ENCODE peak calls at places on chromosomes 1 and 21, in five cellular contexts. One of them, this sample, is unnamed.

GRCh38 chr1:182784556-182785171 is 4.9 kb upstream of the NPL start:
- DNase-seq in GM12892: no peak
- DNase-seq in upper lobe of left lung: no peak
- DNase-seq in suprapubic skin: no peak
- DNase-seq in GM23338: peak
- DNase-seq in this sample: peak

GRCh38 chr1:59871746-59872145 is 54.8 kb downstream of the CYP2J2 start:
- DNase-seq in GM23338: no peak
- DNase-seq in suprapubic skin: no peak
- DNase-seq in upper lobe of left lung: no peak
- DNase-seq in GM12892: no peak
- DNase-seq in this sample: no peak

GRCh38 chr1:221637641-221638041 is 104.2 kb downstream of the DUSP10 start:
- DNase-seq in suprapubic skin: no peak
- DNase-seq in upper lobe of left lung: no peak
- DNase-seq in GM23338: no peak
- DNase-seq in GM12892: no peak
- DNase-seq in this sample: no peak

GRCh38 chr1:55155522-55155921 is 59.6 kb downstream of the USP24 start:
- DNase-seq in upper lobe of left lung: peak
- DNase-seq in suprapubic skin: no peak
- DNase-seq in GM23338: peak
- DNase-seq in GM12892: no peak
- DNase-seq in this sample: peak

GRCh38 chr1:10252508-10252907 is 42.1 kb downstream of the KIF1B start:
- DNase-seq in GM23338: no peak
- DNase-seq in suprapubic skin: no peak
- DNase-seq in upper lobe of left lung: no peak
- DNase-seq in GM12892: no peak
- DNase-seq in this sample: no peak

GRCh38 chr21:8991088-8991907 is 1530.1 kb upstream of the TPTE start:
- DNase-seq in upper lobe of left lung: no peak
- DNase-seq in suprapubic skin: no peak
- DNase-seq in GM23338: peak
- DNase-seq in GM12892: no peak
- DNase-seq in this sample: no peak

GRCh38 chr1:206472454-206472853 is 2.2 kb downstream of the IKBKE start:
- DNase-seq in GM23338: peak
- DNase-seq in GM12892: no peak
- DNase-seq in upper lobe of left lung: peak
- DNase-seq in suprapubic skin: no peak
- DNase-seq in this sample: peak

GRCh38 chr1:225812488-225813249 is 2.7 kb downstream of the EPHX1 start:
- DNase-seq in upper lobe of left lung: no peak
- DNase-seq in suprapubic skin: no peak
- DNase-seq in GM23338: no peak
- DNase-seq in GM12892: no peak
- DNase-seq in this sample: no peak

GRCh38 chr1:184075040-184076029 is 23.8 kb downstream of the TSEN15 start:
- DNase-seq in suprapubic skin: no peak
- DNase-seq in GM12892: no peak
- DNase-seq in GM23338: peak
- DNase-seq in upper lobe of left lung: no peak
- DNase-seq in this sample: no peak

GRCh38 chr1:232902766-232903357 is 47.5 kb upstream of the NTPCR start:
- DNase-seq in upper lobe of left lung: no peak
- DNase-seq in GM23338: no peak
- DNase-seq in GM12892: no peak
- DNase-seq in suprapubic skin: no peak
- DNase-seq in this sample: no peak

GRCh38 chr1:230832466-230832865 is 35.9 kb downstream of the C1orf198 start:
- DNase-seq in GM23338: no peak
- DNase-seq in GM12892: no peak
- DNase-seq in upper lobe of left lung: no peak
- DNase-seq in suprapubic skin: no peak
- DNase-seq in this sample: no peak

GRCh38 chr1:6937048-6937447 is 151.8 kb downstream of the CAMTA1 start:
- DNase-seq in GM23338: no peak
- DNase-seq in GM12892: no peak
- DNase-seq in suprapubic skin: no peak
- DNase-seq in upper lobe of left lung: no peak
- DNase-seq in this sample: no peak

GRCh38 chr1:2508180-2508579 is 18.2 kb downstream of the PANK4 start:
- DNase-seq in upper lobe of left lung: no peak
- DNase-seq in GM23338: no peak
- DNase-seq in GM12892: no peak
- DNase-seq in suprapubic skin: no peak
- DNase-seq in this sample: no peak

GRCh38 chr1:26145960-26146294 is 13.0 kb upstream of the FAM110D start:
- DNase-seq in GM23338: no peak
- DNase-seq in GM12892: no peak
- DNase-seq in upper lobe of left lung: no peak
- DNase-seq in suprapubic skin: no peak
- DNase-seq in this sample: no peak

GRCh38 chr1:41902669-41903068 is 16.1 kb downstream of the HIVEP3 start:
- DNase-seq in upper lobe of left lung: no peak
- DNase-seq in GM23338: no peak
- DNase-seq in GM12892: no peak
- DNase-seq in suprapubic skin: no peak
- DNase-seq in this sample: no peak

GRCh38 chr1:41905103-41905675 is 13.5 kb downstream of the HIVEP3 start:
- DNase-seq in GM23338: no peak
- DNase-seq in GM12892: no peak
- DNase-seq in upper lobe of left lung: no peak
- DNase-seq in suprapubic skin: no peak
- DNase-seq in this sample: no peak

GRCh38 chr1:41901551-41901950 is 17.2 kb downstream of the HIVEP3 start:
- DNase-seq in GM23338: no peak
- DNase-seq in suprapubic skin: no peak
- DNase-seq in upper lobe of left lung: no peak
- DNase-seq in GM12892: no peak
- DNase-seq in this sample: no peak

GRCh38 chr1:41900611-41901444 is 17.9 kb downstream of the HIVEP3 start:
- DNase-seq in suprapubic skin: no peak
- DNase-seq in GM12892: no peak
- DNase-seq in GM23338: no peak
- DNase-seq in upper lobe of left lung: no peak
- DNase-seq in this sample: no peak

DNA sequence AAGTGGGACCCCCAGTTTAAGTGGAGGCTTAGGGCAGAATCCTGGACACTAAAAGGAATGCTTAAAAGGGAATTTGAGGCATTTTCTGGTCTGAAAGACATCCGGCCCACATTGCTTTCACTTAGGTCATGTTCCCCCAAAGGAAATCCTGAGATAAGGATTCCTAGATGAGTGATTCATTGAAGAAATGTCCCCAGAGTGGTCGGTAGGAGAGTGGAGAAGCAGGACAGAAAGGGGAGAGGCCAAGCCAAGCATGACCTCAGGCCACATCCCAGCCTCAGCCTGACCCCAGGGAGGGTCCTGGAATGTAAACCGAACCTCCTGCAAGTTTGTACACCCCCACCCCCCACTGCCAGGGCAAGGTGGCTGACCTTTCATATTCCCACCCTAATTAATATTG is 16.6 kb downstream of the HIVEP3 start:
- DNase-seq in suprapubic skin: no peak
- DNase-seq in upper lobe of left lung: no peak
- DNase-seq in GM12892: no peak
- DNase-seq in GM23338: peak
- DNase-seq in this sample: no peak
- TF ChIP-seq POLR2AphosphoS5 in suprapubic skin: no peak
- TF ChIP-seq POLR2AphosphoS5 in upper lobe of left lung: no peak
- TF ChIP-seq POLR2AphosphoS5 in GM12892: no peak
- TF ChIP-seq POLR2AphosphoS5 in GM23338: no peak
- TF ChIP-seq POLR2AphosphoS5 in this sample: no peak

GRCh38 chr21:46254208-46254975 is 25.8 kb upstream of the LSS start:
- DNase-seq in GM23338: no peak
- DNase-seq in suprapubic skin: no peak
- DNase-seq in GM12892: no peak
- DNase-seq in upper lobe of left lung: no peak
- DNase-seq in this sample: no peak
- TF ChIP-seq POLR2AphosphoS5 in GM23338: peak
- TF ChIP-seq POLR2AphosphoS5 in suprapubic skin: no peak
- TF ChIP-seq POLR2AphosphoS5 in GM12892: no peak
- TF ChIP-seq POLR2AphosphoS5 in upper lobe of left lung: no peak
- TF ChIP-seq POLR2AphosphoS5 in this sample: no peak

DNA sequence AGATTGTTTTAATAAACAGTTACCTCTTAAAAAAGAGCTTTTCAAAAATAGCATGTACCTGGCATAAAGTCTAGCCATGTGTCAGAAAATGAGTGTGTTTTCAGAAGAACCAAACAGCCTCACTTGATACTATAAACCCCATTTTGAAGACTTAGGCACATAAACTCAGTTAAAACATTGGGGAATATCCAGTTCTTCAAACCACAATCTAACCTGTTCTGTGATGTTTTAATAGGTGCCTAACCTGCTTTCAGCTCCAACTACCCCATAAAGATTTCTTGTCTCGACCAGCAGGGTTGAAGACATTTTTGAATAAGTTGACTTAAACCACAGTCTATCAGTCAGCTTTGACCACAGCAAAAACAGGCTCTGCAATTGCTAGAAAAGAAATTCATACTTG is 41.3 kb downstream of the NRDC start:
- DNase-seq in upper lobe of left lung: no peak
- DNase-seq in GM12892: no peak
- DNase-seq in suprapubic skin: no peak
- DNase-seq in GM23338: no peak
- DNase-seq in this sample: no peak
- TF ChIP-seq POLR2AphosphoS5 in upper lobe of left lung: no peak
- TF ChIP-seq POLR2AphosphoS5 in GM12892: no peak
- TF ChIP-seq POLR2AphosphoS5 in suprapubic skin: no peak
- TF ChIP-seq POLR2AphosphoS5 in GM23338: no peak
- TF ChIP-seq POLR2AphosphoS5 in this sample: no peak

DNA sequence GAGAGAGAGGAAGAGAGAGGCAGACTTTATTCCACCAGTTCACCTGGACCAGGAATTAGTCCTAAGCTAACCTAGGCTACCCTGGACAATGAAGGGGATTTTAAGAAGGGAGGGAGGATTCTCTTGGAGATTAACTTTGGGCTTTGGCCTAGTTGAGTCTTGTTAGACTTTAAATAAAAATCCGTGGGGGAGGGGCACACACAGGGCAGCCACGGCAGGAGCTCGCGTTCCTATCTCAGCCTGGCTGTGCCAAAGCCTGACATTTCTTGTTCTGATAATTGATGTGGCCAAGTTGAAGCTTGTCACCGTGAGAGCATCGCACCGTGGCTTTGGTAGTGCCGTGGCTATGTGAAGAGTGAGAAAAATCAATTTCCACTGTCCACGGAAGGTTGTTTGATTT is 160.5 kb downstream of the KAZN start:
- DNase-seq in GM23338: peak
- DNase-seq in suprapubic skin: no peak
- DNase-seq in upper lobe of left lung: no peak
- DNase-seq in GM12892: no peak
- DNase-seq in this sample: no peak
- TF ChIP-seq POLR2AphosphoS5 in GM23338: no peak
- TF ChIP-seq POLR2AphosphoS5 in suprapubic skin: no peak
- TF ChIP-seq POLR2AphosphoS5 in upper lobe of left lung: no peak
- TF ChIP-seq POLR2AphosphoS5 in GM12892: no peak
- TF ChIP-seq POLR2AphosphoS5 in this sample: no peak

DNA sequence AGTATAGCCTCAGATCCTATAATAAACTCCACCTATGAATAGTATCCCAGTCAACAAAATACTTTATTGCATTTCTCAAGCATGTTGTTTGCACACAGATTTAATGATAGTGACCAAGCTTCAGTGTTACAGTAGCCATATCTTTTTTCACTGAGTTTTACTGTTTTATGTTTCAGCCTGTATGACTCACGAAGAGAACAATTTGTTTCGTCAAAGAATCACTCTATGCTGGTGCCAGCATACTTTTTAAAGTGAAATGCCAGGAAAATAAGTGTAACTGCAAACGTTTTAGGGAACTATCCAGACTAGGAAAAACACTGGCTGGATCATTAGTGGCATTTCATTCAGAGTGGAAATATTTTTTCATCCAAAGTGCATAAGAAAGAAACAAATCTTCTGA is 210.8 kb downstream of the COL11A1 start:
- DNase-seq in suprapubic skin: no peak
- DNase-seq in upper lobe of left lung: no peak
- DNase-seq in GM12892: no peak
- DNase-seq in GM23338: no peak
- DNase-seq in this sample: no peak
- TF ChIP-seq POLR2AphosphoS5 in suprapubic skin: no peak
- TF ChIP-seq POLR2AphosphoS5 in upper lobe of left lung: no peak
- TF ChIP-seq POLR2AphosphoS5 in GM12892: no peak
- TF ChIP-seq POLR2AphosphoS5 in GM23338: no peak
- TF ChIP-seq POLR2AphosphoS5 in this sample: no peak

This sample was measured in HL-60.